ENCODE peak calls at places on chromosomes 6 and 20, in nine cellular contexts. H, B, O, Z, Q, E, M, W and T are unnamed samples.

GRCh38 chr6:121158438-121158837 is 175.8 kb downstream of the TBC1D32 start:
- DNase-seq in Q (no peak), O (no peak), M (no peak), Z (no peak), H (no peak), E (no peak), W (no peak), B (no peak), T (no peak)

GRCh38 chr6:75850026-75850385 is 101.0 kb downstream of the MYO6 start:
- DNase-seq in Q (no peak), B (no peak), Z (no peak), M (no peak), W (no peak), O (no peak), E (no peak), H (peak), T (no peak)

GRCh38 chr20:4808872-4809271 is 87.2 kb downstream of the PRND start:
- DNase-seq in Q (no peak), M (no peak), H (no peak), B (no peak), E (no peak), O (no peak), Z (no peak), W (no peak), T (no peak)

GRCh38 chr6:33656844-33657243 is 35.7 kb downstream of the ITPR3 start:
- DNase-seq in W (no peak), E (no peak), H (no peak), B (no peak), Z (no peak), M (no peak), O (no peak), Q (no peak), T (no peak)

GRCh38 chr6:154343473-154344308 is 12.9 kb downstream of the IPCEF1 start:
- DNase-seq in M (no peak), B (no peak), Q (no peak), H (peak), Z (no peak), O (no peak), E (no peak), W (no peak), T (no peak)

GRCh38 chr20:33370296-33370695 is 31.0 kb downstream of the CDK5RAP1 start:
- DNase-seq in Z (no peak), Q (no peak), O (no peak), B (no peak), E (peak), H (peak), W (no peak), M (peak), T (no peak)

GRCh38 chr20:46221271-46221670 is 87.0 kb downstream of the CDH22 start:
- DNase-seq in O (no peak), W (no peak), Q (no peak), H (no peak), E (no peak), M (no peak), B (no peak), Z (no peak), T (no peak)

GRCh38 chr20:20955837-20956236 is 150.3 kb downstream of the LINC00237 start:
- DNase-seq in B (no peak), Q (no peak), Z (no peak), O (no peak), H (no peak), E (no peak), M (no peak), W (no peak), T (no peak)

GRCh38 chr20:38420232-38421085 is 14.7 kb downstream of the SNHG17 start:
- DNase-seq in B (no peak), H (no peak), E (no peak), Z (no peak), W (no peak), M (no peak), Q (no peak), O (no peak), T (no peak)

GRCh38 chr6:161748535-161749386 is 474.9 kb upstream of the AGPAT4 start:
- DNase-seq in O (no peak), Q (peak), Z (no peak), H (peak), W (peak), M (peak), B (no peak), E (no peak), T (peak)

GRCh38 chr6:27141472-27142015 is 106.0 kb upstream of the PRSS16 start:
- DNase-seq in H (no peak), E (no peak), W (no peak), Z (no peak), M (no peak), Q (no peak), O (no peak), B (no peak), T (no peak)

GRCh38 chr20:25253606-25254275 is 5.9 kb downstream of the PYGB start:
- DNase-seq in E (no peak), Z (no peak), Q (no peak), H (no peak), O (no peak), B (no peak), W (no peak), M (no peak), T (no peak)

GRCh38 chr20:57392512-57393271 is 1.5 kb downstream of the RBM38 start:
- DNase-seq in M (peak), O (peak), Q (peak), E (peak), H (no peak), B (peak), Z (no peak), W (no peak), T (no peak)

GRCh38 chr6:27809067-27809938 is 102.9 kb downstream of the OR2B2 start:
- DNase-seq in W (no peak), H (peak), E (no peak), B (no peak), M (no peak), Z (no peak), Q (no peak), O (no peak), T (no peak)